ENCODE peak calls at places on chromosome 4, in seven cellular contexts. K is fibroblast of mammary gland, M is T-helper 2 cell, J is dermis blood vessel endothelial cell, L is NCI-H2029, P is NCI-H774, S is T-helper 9 cell. X is an unnamed sample.

GRCh38 chr4:87317527-87317926 is 5.2 kb downstream of the HSD17B13 start:
- DNase-seq in P (no peak), K (peak; percentile 21), J (no peak), M (peak; percentile 7), S (no peak), L (no peak), X (no peak)

GRCh38 chr4:149884529-149885206 is 69.0 kb upstream of the IQCM start:
- DNase-seq in S (no peak), K (no peak), M (peak; percentile 1), L (no peak), P (no peak), J (no peak), X (no peak)

GRCh38 chr4:18180122-18180521 is 158.6 kb upstream of the LCORL start:
- DNase-seq in L (no peak), S (no peak), M (no peak), P (no peak), K (no peak), J (no peak), X (no peak)

GRCh38 chr4:32985256-32985655 is 2265.1 kb downstream of the PCDH7 start:
- DNase-seq in S (no peak), K (peak; percentile 54), J (no peak), P (no peak), L (no peak), M (no peak), X (no peak)

GRCh38 chr4:185020293-185020808 is 2.1 kb downstream of the HELT start:
- DNase-seq in J (no peak), L (no peak), K (peak; percentile 36), S (no peak), M (peak; percentile 39), P (no peak), X (no peak)

GRCh38 chr4:3074846-3075651 is 568 bp downstream of the HTT start:
- DNase-seq in P (peak; percentile 13), L (peak; percentile 23), S (peak; percentile 33), J (peak; percentile 78), M (peak; percentile 57), K (peak; percentile 52), X (peak; percentile 81)

GRCh38 chr4:7625073-7625472 is 190.3 kb upstream of the PSAPL1 start:
- DNase-seq in M (no peak), L (peak; percentile 63), J (no peak), P (peak; percentile 1), K (peak; percentile 53), S (no peak), X (no peak)

GRCh38 chr4:148834804-148835598 is 392.8 kb upstream of the NR3C2 start:
- DNase-seq in P (no peak), L (no peak), K (peak; percentile 47), J (peak; percentile 83), S (no peak), M (no peak), X (no peak)

GRCh38 chr4:137310593-137311490 is 221.5 kb downstream of the PCDH18 start:
- DNase-seq in P (no peak), K (peak; percentile 94), S (no peak), L (no peak), M (no peak), J (no peak), X (no peak)

GRCh38 chr4:148026022-148026421 is 294.1 kb downstream of the ARHGAP10 start:
- DNase-seq in K (peak; percentile 97), P (no peak), S (no peak), J (no peak), L (no peak), M (no peak), X (no peak)

GRCh38 chr4:162497564-162498167 is 333.9 kb upstream of the FSTL5 start:
- DNase-seq in P (no peak), S (no peak), K (peak; percentile 51), M (peak; percentile 52), J (peak; percentile 47), L (no peak), X (no peak)

GRCh38 chr4:88001871-88002270 is 5.6 kb upstream of the PKD2 start:
- DNase-seq in S (no peak), J (no peak), L (no peak), K (no peak), M (no peak), P (no peak), X (no peak)

GRCh38 chr4:157221895-157222763 is 1.6 kb downstream of the GRIA2 start:
- DNase-seq in J (no peak), S (no peak), K (no peak), M (no peak), L (peak; percentile 52), P (peak; percentile 32), X (no peak)

GRCh38 chr4:44908565-44908964 is 182.2 kb upstream of the GNPDA2 start:
- DNase-seq in L (no peak), J (no peak), S (no peak), K (no peak), M (no peak), P (no peak), X (no peak)

GRCh38 chr4:7926822-7927221 is 12.8 kb downstream of the AFAP1 start:
- DNase-seq in M (no peak), S (no peak), P (no peak), J (no peak), K (no peak), L (no peak), X (no peak)

GRCh38 chr4:127188847-127189246 is 443.9 kb upstream of the INTU start:
- DNase-seq in L (no peak), J (no peak), K (peak; percentile 33), M (no peak), S (no peak), P (no peak), X (no peak)

GRCh38 chr4:119206178-119206577 is 6.3 kb upstream of the USP53 start:
- DNase-seq in L (no peak), K (no peak), M (no peak), J (no peak), P (no peak), S (no peak), X (no peak)

GRCh38 chr4:6926081-6926480 is 16.5 kb downstream of the TBC1D14 start:
- DNase-seq in P (no peak), S (no peak), K (no peak), J (no peak), M (no peak), L (no peak), X (no peak)

GRCh38 chr4:186554890-186555827 is at the start of gene MTNR1A:
- DNase-seq in S (no peak), M (no peak), L (no peak), P (no peak), J (no peak), K (no peak), X (no peak)

GRCh38 chr4:23660865-23661264 is 229.0 kb downstream of the PPARGC1A start:
- DNase-seq in P (no peak), S (no peak), J (no peak), K (no peak), M (no peak), L (no peak), X (no peak)

GRCh38 chr4:1663549-1663948 is 20.6 kb downstream of the FAM53A start:
- DNase-seq in L (no peak), P (no peak), J (no peak), S (no peak), M (no peak), K (no peak), X (no peak)

GRCh38 chr4:8913121-8913857 is 41.6 kb upstream of the HMX1 start:
- DNase-seq in S (no peak), J (no peak), K (no peak), P (no peak), L (no peak), M (no peak), X (no peak)

GRCh38 chr4:44493924-44494323 is 45.3 kb upstream of the KCTD8 start:
- DNase-seq in L (no peak), P (no peak), S (no peak), M (peak; percentile 1), K (peak; percentile 14), J (peak; percentile 44), X (no peak)